ENCODE peak calls at places on chromosomes 16 and 17, in nine cellular contexts. V, J, W, C, P, N, Q, G and M are unnamed samples. For H3K36me3, the result is how much of the 10 kb centered on the place peaks cover.

GRCh38 chr16:2964416-2965223 is 545 bp downstream of the KREMEN2 start:
- DNase-seq in N (no peak), V (peak), Q (no peak), G (peak), P (no peak), J (peak), C (peak), W (peak), M (no peak)

GRCh38 chr17:30588798-30589247 is 111.6 kb downstream of the GOSR1 start:
- DNase-seq in Q (no peak), W (no peak), V (no peak), C (no peak), P (no peak), N (no peak), G (no peak), J (no peak), M (no peak)

GRCh38 chr16:29146266-29146665 is 161.4 kb downstream of the LAT start:
- DNase-seq in C (no peak), G (no peak), P (no peak), N (no peak), Q (no peak), W (no peak), V (no peak), J (no peak), M (no peak)

GRCh38 chr17:81869221-81870154 is 1.6 kb downstream of the ARHGDIA start:
- DNase-seq in Q (no peak), P (peak), J (peak), N (no peak), C (peak), W (peak), G (no peak), V (peak), M (no peak)

GRCh38 chr17:82180776-82181528 is 31.7 kb downstream of the CCDC57 start:
- DNase-seq in W (no peak), G (no peak), P (no peak), J (no peak), C (peak), Q (no peak), N (no peak), V (no peak), M (no peak)

GRCh38 chr16:67593288-67593687 is 31.0 kb downstream of the CTCF start:
- DNase-seq in V (peak), N (no peak), Q (no peak), J (no peak), W (peak), C (no peak), P (no peak), G (no peak), M (no peak)

GRCh38 chr16:11806721-11807120 is 9.7 kb upstream of the ZC3H7A start:
- DNase-seq in J (no peak), G (no peak), Q (no peak), W (no peak), P (no peak), V (no peak), N (no peak), C (no peak), M (no peak)

GRCh38 chr16:19718624-19718965 is 524 bp downstream of the IQCK start:
- DNase-seq in W (peak), J (no peak), G (no peak), P (no peak), N (no peak), C (peak), Q (no peak), V (peak), M (no peak)

GRCh38 chr16:1960665-1961630 is 1.6 kb downstream of the NDUFB10 start:
- DNase-seq in N (no peak), P (no peak), V (peak), J (peak), G (peak), Q (no peak), C (no peak), W (peak), M (no peak)

GRCh38 chr16:81779540-81780320 is 639 bp downstream of the PLCG2 start:
- DNase-seq in P (peak), G (no peak), Q (no peak), C (no peak), N (no peak), V (no peak), W (peak), J (no peak), M (peak)

GRCh38 chr16:81410643-81411235 is 33.9 kb upstream of the CMIP start:
- DNase-seq in P (no peak), C (no peak), J (no peak), V (no peak), N (no peak), G (no peak), W (peak), Q (no peak), M (no peak)

GRCh38 chr16:30526137-30526822 is at the start of gene ZNF768:
- DNase-seq in N (no peak), G (peak), C (peak), Q (no peak), W (peak), P (no peak), V (peak), J (peak), M (peak)

DNA sequence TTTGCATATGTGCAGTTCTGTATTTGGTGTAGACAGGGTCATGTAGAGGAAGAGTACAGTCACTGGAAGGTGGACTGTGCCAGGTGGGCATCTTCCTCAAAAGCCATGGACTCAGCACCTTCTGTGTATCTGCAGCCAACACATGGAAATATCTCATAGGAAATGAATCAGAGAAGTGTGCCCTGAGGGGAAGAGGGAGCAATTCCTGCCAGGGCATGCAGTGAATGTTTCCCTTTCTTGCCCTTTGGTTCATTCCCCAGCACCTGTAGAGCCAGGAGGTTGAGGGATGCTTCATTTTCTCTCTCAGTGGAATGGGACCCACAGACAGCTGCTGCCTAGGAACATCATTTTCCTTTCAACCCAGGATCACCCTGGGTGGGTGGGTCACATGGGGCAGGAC is 146.1 kb upstream of the HSBP1 start:
- DNase-seq in G (no peak), Q (no peak), P (no peak), N (no peak), C (no peak), V (no peak), W (no peak), J (no peak), M (no peak)
- H3K36me3 ChIP-seq in G (under half), Q (under half), P (under half), N (under half), C (under half), V (under half), W (under half), J (under half), M (under half)

GRCh38 chr17:72392056-72393010 is 271.5 kb downstream of the SOX9 start:
- DNase-seq in Q (no peak), C (no peak), J (peak), G (no peak), P (no peak), N (no peak), V (no peak), W (no peak), M (no peak)
- H3K27ac ChIP-seq in Q (no peak), C (no peak), J (peak), G (no peak), P (no peak), N (no peak), V (no peak), W (no peak), M (no peak)

GRCh38 chr17:50908860-50909764 is 43.0 kb upstream of the TOB1 start:
- DNase-seq in W (peak), C (peak), V (no peak), N (peak), J (no peak), P (peak), Q (no peak), G (peak), M (peak)
- H3K36me3 ChIP-seq in W (under half), C (under half), V (under half), N (under half), J (under half), P (under half), Q (under half), G (under half), M (under half)

GRCh38 chr17:45253879-45254278 is 8.0 kb downstream of the SPATA32 start:
- DNase-seq in Q (no peak), G (no peak), P (no peak), V (no peak), W (no peak), J (no peak), C (no peak), N (no peak), M (no peak)
- H3K27ac ChIP-seq in Q (no peak), G (no peak), P (no peak), V (no peak), W (no peak), J (no peak), C (no peak), N (no peak), M (no peak)

DNA sequence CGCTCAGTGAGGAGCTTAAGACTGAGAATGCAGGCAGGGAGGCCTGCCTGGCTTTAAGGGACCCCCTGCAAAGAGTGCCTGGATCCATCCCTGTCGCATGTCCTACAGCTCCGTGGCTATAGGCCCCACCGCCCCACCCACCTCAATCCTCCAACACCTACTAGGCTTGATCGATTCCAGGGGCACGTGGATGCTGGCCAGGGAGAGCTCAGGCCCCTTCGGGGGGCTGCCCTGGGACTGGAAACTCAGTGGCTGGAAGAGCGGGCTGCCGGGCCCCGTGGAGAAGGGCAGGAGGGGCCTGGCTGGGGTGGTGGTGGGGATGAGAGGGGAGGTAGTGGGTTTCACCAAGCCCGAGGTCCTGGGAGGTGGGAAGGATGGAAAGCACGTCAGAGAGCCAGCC is 22.2 kb downstream of the GGA3 start:
- DNase-seq in N (no peak), V (no peak), G (no peak), W (no peak), C (no peak), J (no peak), P (no peak), Q (no peak), M (no peak)
- H3K36me3 ChIP-seq in N (under half), V (half or more), G (half or more), W (under half), C (under half), J (half or more), P (under half), Q (half or more), M (half or more)

GRCh38 chr16:85592700-85593502 is 20.2 kb upstream of the GSE1 start:
- DNase-seq in W (no peak), J (peak), N (no peak), P (no peak), Q (no peak), C (no peak), G (no peak), V (peak), M (no peak)
- H3K27ac ChIP-seq in W (peak), J (no peak), N (no peak), P (no peak), Q (no peak), C (no peak), G (no peak), V (no peak), M (no peak)

GRCh38 chr16:87731607-87732006 is 34.2 kb downstream of the KLHDC4 start:
- DNase-seq in J (no peak), C (no peak), G (no peak), Q (no peak), N (no peak), V (no peak), P (no peak), W (no peak), M (no peak)
- H3K36me3 ChIP-seq in J (under half), C (under half), G (under half), Q (under half), N (under half), V (under half), P (under half), W (under half), M (under half)

GRCh38 chr17:19380551-19381284 is 2.4 kb downstream of the MAPK7 start:
- DNase-seq in P (no peak), C (no peak), J (no peak), N (no peak), W (no peak), Q (no peak), V (no peak), G (no peak), M (no peak)
- H3K27ac ChIP-seq in P (no peak), C (no peak), J (no peak), N (no peak), W (no peak), Q (no peak), V (no peak), G (no peak), M (no peak)

GRCh38 chr16:74456290-74456625 is 35.0 kb upstream of the CLEC18B start:
- DNase-seq in C (no peak), Q (no peak), V (no peak), N (no peak), J (no peak), W (no peak), P (no peak), G (no peak), M (no peak)

GRCh38 chr16:74455619-74456289 is 34.5 kb upstream of the CLEC18B start:
- DNase-seq in P (no peak), V (no peak), J (no peak), Q (no peak), G (no peak), W (no peak), N (no peak), C (no peak), M (no peak)

GRCh38 chr16:74450967-74451760 is 29.9 kb upstream of the CLEC18B start:
- DNase-seq in N (no peak), G (no peak), W (no peak), V (no peak), P (no peak), C (no peak), Q (no peak), J (no peak), M (no peak)

GRCh38 chr16:74451951-74452758 is 30.9 kb upstream of the CLEC18B start:
- DNase-seq in V (no peak), C (no peak), W (no peak), J (no peak), G (no peak), P (no peak), Q (no peak), N (no peak), M (no peak)

DNA sequence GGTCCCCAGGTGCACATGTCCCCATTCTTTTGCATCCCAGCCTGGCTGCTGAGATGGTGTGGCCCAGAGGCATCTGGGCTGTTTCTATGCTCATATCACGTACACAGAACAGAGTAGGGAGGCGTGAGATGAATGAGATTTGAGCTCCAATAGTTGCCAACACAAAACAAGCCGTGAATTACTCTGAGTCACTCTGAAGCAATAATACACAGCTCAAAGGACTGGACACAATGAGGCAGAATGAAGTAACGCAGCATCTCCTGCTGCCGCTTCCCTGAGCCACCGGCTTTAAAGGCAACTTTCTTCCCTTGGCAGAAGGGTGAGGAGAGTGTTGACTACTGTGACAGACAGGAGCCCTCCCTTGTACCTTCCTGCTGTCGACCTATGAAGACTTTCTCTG is 33.9 kb upstream of the CLEC18B start:
- DNase-seq in C (no peak), J (no peak), P (no peak), W (no peak), N (no peak), V (no peak), G (no peak), Q (no peak), M (no peak)
- H3K36me3 ChIP-seq in C (under half), J (under half), P (under half), W (under half), N (under half), V (half or more), G (half or more), Q (under half), M (half or more)